ENCODE peak calls at places on chromosomes 4 and X, in four cellular contexts. L, Y, V and F are unnamed samples.

GRCh38 chrX:119686087-119686639 is 6.8 kb downstream of the SEPTIN6 start:
- DNase-seq in L (peak), Y (no peak), V (peak), F (peak)

GRCh38 chr4:124854968-124855367 is 142.4 kb upstream of the ANKRD50 start:
- DNase-seq in L (no peak), Y (no peak), V (no peak), F (peak)

GRCh38 chr4:106365613-106366012 is 3.0 kb downstream of the GIMD1 start:
- DNase-seq in L (no peak), Y (no peak), V (peak), F (no peak)

GRCh38 chr4:99808260-99808857 is 8.3 kb upstream of the DAPP1 start:
- DNase-seq in L (peak), Y (peak), V (peak), F (no peak)

GRCh38 chrX:47497274-47497673 is 14.3 kb upstream of the ZNF41 start:
- DNase-seq in L (no peak), Y (no peak), V (no peak), F (no peak)

GRCh38 chrX:54785901-54786300 is 12.2 kb downstream of the ITIH6 start:
- DNase-seq in L (no peak), Y (no peak), V (peak), F (no peak)

GRCh38 chr4:76002176-76002575 is 5.1 kb downstream of the CXCL9 start:
- DNase-seq in L (no peak), Y (no peak), V (no peak), F (no peak)

GRCh38 chrX:133670394-133670793 is 255.1 kb upstream of the GPC4 start:
- DNase-seq in L (no peak), Y (peak), V (peak), F (peak)

GRCh38 chr4:138889216-138889615 is 126.4 kb upstream of the NOCT start:
- DNase-seq in L (no peak), Y (no peak), V (no peak), F (no peak)

GRCh38 chr4:175705407-175705806 is 106.7 kb downstream of the GPM6A start:
- DNase-seq in L (no peak), Y (no peak), V (peak), F (no peak)

GRCh38 chr4:185194924-185195632 is 8.7 kb downstream of the CFAP97 start:
- DNase-seq in L (no peak), Y (no peak), V (no peak), F (no peak)

GRCh38 chr4:101835121-101835904 is 44.8 kb downstream of the BANK1 start:
- DNase-seq in L (no peak), Y (no peak), V (peak), F (no peak)

GRCh38 chr4:184097240-184097619 is 120.4 kb downstream of the ENPP6 start:
- DNase-seq in L (peak), Y (peak), V (no peak), F (no peak)

GRCh38 chrX:24169211-24169610 is 19.7 kb downstream of the ZFX start:
- DNase-seq in L (no peak), Y (no peak), V (no peak), F (peak)

GRCh38 chr4:128871948-128872347 is 62.4 kb downstream of the JADE1 start:
- DNase-seq in L (no peak), Y (no peak), V (no peak), F (no peak)

GRCh38 chrX:135974279-135974856 is 580 bp upstream of the MMGT1 start:
- DNase-seq in L (no peak), Y (peak), V (peak), F (no peak)

GRCh38 chrX:22666441-22666840 is 333.3 kb upstream of the DDX53 start:
- DNase-seq in L (peak), Y (no peak), V (peak), F (no peak)

GRCh38 chr4:56698329-56698728 is 17.2 kb upstream of the HOPX start:
- DNase-seq in L (no peak), Y (no peak), V (peak), F (no peak)

GRCh38 chr4:76055005-76055404 is 19.1 kb upstream of the CXCL11 start:
- DNase-seq in L (peak), Y (no peak), V (no peak), F (peak)

GRCh38 chr4:163948920-163949455 is 454.5 kb downstream of the TMA16 start:
- DNase-seq in L (no peak), Y (no peak), V (no peak), F (no peak)

GRCh38 chr4:112511294-112512118 is 4.5 kb downstream of the NEUROG2 start:
- DNase-seq in L (no peak), Y (no peak), V (no peak), F (no peak)